ENCODE peak calls at places on chromosomes 12 and 14, in eight cellular contexts. I is hepatocyte; V is breast epithelium; X is upper lobe of right lung; E is Peyer's patch; N is HepG2; L is CD4-positive, alpha-beta memory T cell; Z is CD8-positive, alpha-beta memory T cell. J is an unnamed sample.

GRCh38 chr14:80629606-80630005 is 311.9 kb downstream of the CEP128 start:
- DNase-seq in I (no peak), V (no peak), X (no peak), E (no peak), N (no peak), L (no peak), Z (no peak), J (no peak)

GRCh38 chr12:131552167-131552863 is 158.6 kb upstream of the SFSWAP start:
- DNase-seq in I (no peak), V (no peak), X (no peak), E (no peak), N (no peak), L (no peak), Z (no peak), J (no peak)

GRCh38 chr12:112841891-112842290 is 50.3 kb downstream of the RPH3A start:
- DNase-seq in I (no peak), V (no peak), X (no peak), E (no peak), N (no peak), L (no peak), Z (no peak), J (no peak)

GRCh38 chr14:63891148-63891964 is 38.6 kb downstream of the SYNE2 start:
- DNase-seq in I (no peak), V (no peak), X (no peak), E (no peak), N (no peak), L (no peak), Z (no peak), J (no peak)

GRCh38 chr14:50036637-50037036 is 79.7 kb downstream of the VCPKMT start:
- DNase-seq in I (no peak), V (no peak), X (no peak), E (no peak), N (no peak), L (no peak), Z (no peak), J (no peak)

GRCh38 chr12:89270548-89270947 is 81.8 kb downstream of the DUSP6 start:
- DNase-seq in I (no peak), V (no peak), X (no peak), E (no peak), N (no peak), L (no peak), Z (no peak), J (no peak)

GRCh38 chr14:23828001-23828400 is 125.6 kb upstream of the DHRS4 start:
- DNase-seq in I (no peak), V (no peak), X (no peak), E (no peak), N (peak; percentile 60), L (no peak), Z (no peak), J (no peak)

GRCh38 chr12:13503094-13503835 is 306.7 kb downstream of the EMP1 start:
- DNase-seq in I (peak; percentile 37), V (no peak), X (no peak), E (no peak), N (no peak), L (no peak), Z (no peak), J (no peak)

DNA sequence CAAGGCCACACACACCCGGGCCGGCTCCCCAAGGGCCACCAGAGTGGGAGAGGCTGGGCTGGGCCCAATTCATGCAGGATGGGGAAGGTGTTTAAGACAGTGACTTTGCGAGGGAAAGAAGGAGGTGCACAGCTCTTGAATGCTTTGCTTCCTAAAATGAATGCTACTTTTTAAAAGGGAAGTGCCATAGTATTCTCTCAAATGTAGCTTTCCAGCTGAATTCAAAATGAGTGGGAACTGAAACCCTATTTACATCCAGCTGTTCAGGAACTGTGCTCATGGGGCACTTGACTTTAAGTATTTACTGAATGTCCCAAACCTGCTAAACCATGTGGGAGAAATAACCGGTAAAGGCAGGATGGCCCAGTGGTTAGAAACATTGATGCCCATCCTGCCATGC is 7.6 kb downstream of the ITPK1 start:
- DNase-seq in I (no peak), V (no peak), X (no peak), E (no peak), N (no peak), L (no peak), Z (no peak), J (no peak)
- H3K4me1 ChIP-seq in I (peaks cover 8% of the 10 kb centered on the region), V (no peaks in the 10 kb centered on the region), X (peaks cover 62% of the 10 kb centered on the region), E (peaks cover 18% of the 10 kb centered on the region), N (peaks cover 60% of the 10 kb centered on the region), L (peaks cover 30% of the 10 kb centered on the region), Z (peaks cover 22% of the 10 kb centered on the region), J (peaks cover 26% of the 10 kb centered on the region)

GRCh38 chr14:58625438-58625837 is 12.3 kb upstream of the DACT1 start:
- DNase-seq in I (no peak), V (no peak), X (no peak), E (no peak), N (no peak), L (no peak), Z (no peak), J (no peak)

GRCh38 chr14:58628381-58628780 is 9.4 kb upstream of the DACT1 start:
- DNase-seq in I (no peak), V (no peak), X (no peak), E (no peak), N (no peak), L (no peak), Z (no peak), J (no peak)

GRCh38 chr14:58629273-58629672 is 8.5 kb upstream of the DACT1 start:
- DNase-seq in I (no peak), V (no peak), X (no peak), E (no peak), N (no peak), L (no peak), Z (no peak), J (no peak)

GRCh38 chr14:58631720-58632119 is 6.0 kb upstream of the DACT1 start:
- DNase-seq in I (no peak), V (no peak), X (no peak), E (no peak), N (no peak), L (no peak), Z (no peak), J (no peak)

GRCh38 chr14:58626441-58626840 is 11.3 kb upstream of the DACT1 start:
- DNase-seq in I (no peak), V (no peak), X (no peak), E (no peak), N (no peak), L (no peak), Z (no peak), J (no peak)
- H3K4me1 ChIP-seq in I (no peaks in the 10 kb centered on the region), V (no peaks in the 10 kb centered on the region), X (no peaks in the 10 kb centered on the region), E (no peaks in the 10 kb centered on the region), N (no peaks in the 10 kb centered on the region), L (no peaks in the 10 kb centered on the region), Z (peaks cover 5% of the 10 kb centered on the region), J (peaks cover 18% of the 10 kb centered on the region)

GRCh38 chr14:75165586-75166391 is 10.6 kb downstream of the TMED10 start:
- DNase-seq in I (no peak), V (no peak), X (no peak), E (no peak), N (no peak), L (no peak), Z (no peak), J (no peak)

GRCh38 chr14:75170797-75171196 is 5.6 kb downstream of the TMED10 start:
- DNase-seq in I (no peak), V (no peak), X (no peak), E (no peak), N (no peak), L (no peak), Z (no peak), J (no peak)

GRCh38 chr14:75163677-75164076 is 12.7 kb downstream of the TMED10 start:
- DNase-seq in I (no peak), V (no peak), X (no peak), E (no peak), N (no peak), L (no peak), Z (no peak), J (no peak)

GRCh38 chr14:75164809-75165208 is 11.6 kb downstream of the TMED10 start:
- DNase-seq in I (no peak), V (no peak), X (no peak), E (no peak), N (no peak), L (no peak), Z (no peak), J (no peak)

GRCh38 chr14:75168586-75169335 is 7.7 kb downstream of the TMED10 start:
- DNase-seq in I (no peak), V (no peak), X (no peak), E (no peak), N (no peak), L (no peak), Z (no peak), J (no peak)
- H3K4me1 ChIP-seq in I (peaks cover under 1% of the 10 kb centered on the region), V (no peaks in the 10 kb centered on the region), X (peaks cover 43% of the 10 kb centered on the region), E (peaks cover under 1% of the 10 kb centered on the region), N (peaks cover 52% of the 10 kb centered on the region), L (peaks cover 74% of the 10 kb centered on the region), Z (peaks cover 47% of the 10 kb centered on the region), J (peaks cover 16% of the 10 kb centered on the region)

DNA sequence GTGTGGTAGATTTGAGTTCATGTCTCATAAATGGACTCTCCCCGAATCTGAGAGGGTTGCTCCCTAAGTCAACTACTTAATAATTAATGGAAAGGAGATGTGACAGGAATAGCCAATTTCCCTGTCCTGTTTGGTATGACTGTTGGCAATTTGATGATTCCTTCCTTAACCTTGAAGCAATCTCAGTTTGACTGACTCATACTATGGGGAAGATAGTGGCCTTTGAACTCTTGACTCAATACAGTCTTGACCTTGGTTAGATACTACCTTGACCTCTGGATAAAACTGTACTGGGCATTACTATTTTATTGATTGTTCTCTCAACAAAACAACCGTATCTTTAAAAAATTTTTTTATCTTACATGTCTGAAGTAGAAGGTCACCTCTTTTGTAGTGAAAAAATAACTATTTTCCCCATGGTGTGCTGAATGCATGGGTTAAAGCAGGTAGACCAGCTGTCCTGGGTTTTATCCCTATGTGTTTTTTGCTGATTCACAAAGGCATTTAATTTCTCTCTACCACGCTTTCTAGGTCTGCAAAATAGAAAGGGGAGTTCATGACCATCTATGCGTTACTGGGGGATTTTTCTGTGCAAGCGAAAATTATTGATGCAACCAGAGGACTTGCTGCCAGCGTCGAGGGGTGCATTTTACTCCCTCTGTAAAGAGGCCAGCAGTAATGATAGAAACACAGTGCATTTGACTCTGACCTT is 80.1 kb downstream of the ETV6 start:
- DNase-seq in I (no peak), V (no peak), X (no peak), E (no peak), N (no peak), L (no peak), Z (no peak), J (no peak)
- H3K4me1 ChIP-seq in I (peaks cover 28% of the 10 kb centered on the region), V (no peaks in the 10 kb centered on the region), X (peaks cover 43% of the 10 kb centered on the region), E (peaks cover 8% of the 10 kb centered on the region), N (peaks cover 22% of the 10 kb centered on the region), L (peaks cover 88% of the 10 kb centered on the region), Z (peaks cover 67% of the 10 kb centered on the region), J (peaks cover 34% of the 10 kb centered on the region)

GRCh38 chr14:93033983-93034670 is 81.6 kb downstream of the ITPK1 start:
- DNase-seq in I (no peak), V (no peak), X (no peak), E (no peak), N (no peak), L (peak; percentile 12), Z (peak; percentile 20), J (no peak)
- H3K4me1 ChIP-seq in I (peaks cover 42% of the 10 kb centered on the region), V (no peaks in the 10 kb centered on the region), X (peaks cover 49% of the 10 kb centered on the region), E (peaks cover 12% of the 10 kb centered on the region), N (peaks cover 82% of the 10 kb centered on the region), L (peaks cover 21% of the 10 kb centered on the region), Z (peaks cover 25% of the 10 kb centered on the region), J (peaks cover 100% of the 10 kb centered on the region)

DNA sequence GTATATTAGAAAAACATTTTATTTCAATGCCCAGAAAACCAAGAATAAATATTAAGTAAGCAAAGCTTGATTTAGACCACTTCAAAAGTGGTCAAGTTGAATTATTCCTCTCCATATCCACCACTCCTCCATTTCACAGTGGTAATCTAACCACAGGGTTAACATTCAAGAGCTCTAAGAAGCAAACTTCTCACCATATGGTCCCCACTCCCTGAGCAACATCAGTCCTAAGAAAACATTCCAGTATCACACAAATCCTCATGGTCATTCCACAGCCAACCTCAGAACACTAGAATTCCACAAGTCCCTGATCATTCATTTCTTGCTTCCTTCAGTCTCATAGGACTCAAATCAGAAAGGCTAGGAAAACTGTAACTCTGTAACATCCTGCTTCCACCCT is 47.9 kb downstream of the ST8SIA1 start:
- DNase-seq in I (no peak), V (no peak), X (no peak), E (no peak), N (no peak), L (no peak), Z (no peak), J (peak; percentile 4)
- H3K4me1 ChIP-seq in I (no peaks in the 10 kb centered on the region), V (peaks cover 13% of the 10 kb centered on the region), X (peaks cover 9% of the 10 kb centered on the region), E (no peaks in the 10 kb centered on the region), N (no peaks in the 10 kb centered on the region), L (peaks cover 32% of the 10 kb centered on the region), Z (peaks cover 9% of the 10 kb centered on the region), J (peaks cover 29% of the 10 kb centered on the region)

J was measured in SJSA1.